ENCODE peak calls at places on chromosomes 6 and 20, in eight cellular contexts. R is ovary; A is stimulated activated CD4-positive, alpha-beta T cell treated with anti-CD3 and anti-CD28 coated beads, Interleukin-1b, Interleukin-23, amount 100 ng/mL, for 24 hours; N is ascending aorta; Z is HuH-7.5; B is activated T-helper 1 cell treated with Interleukin-2 at 50 U/mL for 16 hours; C is fibroblast of mammary gland; F is skeletal muscle cell. P is an unnamed sample.

GRCh38 chr6:14280006-14280510 is 162.5 kb downstream of the CD83 start:
- DNase-seq in R (no peak), A (no peak), N (no peak), Z (no peak), B (no peak), C (no peak), F (no peak), P (no peak)

GRCh38 chr6:153003294-153003645 is 761 bp upstream of the MTRF1L start:
- DNase-seq in R (no peak), A (no peak), N (no peak), Z (no peak), B (no peak), C (peak), F (no peak), P (no peak)

GRCh38 chr6:132513821-132514545 is 1.1 kb upstream of the STX7 start:
- DNase-seq in R (no peak), A (no peak), N (no peak), Z (no peak), B (no peak), C (no peak), F (no peak), P (no peak)

GRCh38 chr6:37624121-37624520 is 73.6 kb downstream of the MDGA1 start:
- DNase-seq in R (no peak), A (no peak), N (no peak), Z (no peak), B (no peak), C (no peak), F (no peak), P (no peak)

GRCh38 chr6:167697316-167697715 is 129.4 kb upstream of the AFDN start:
- DNase-seq in R (no peak), A (no peak), N (no peak), Z (no peak), B (no peak), C (no peak), F (no peak), P (no peak)

GRCh38 chr6:47207261-47207660 is 102.4 kb downstream of the TNFRSF21 start:
- DNase-seq in R (no peak), A (no peak), N (no peak), Z (no peak), B (no peak), C (no peak), F (no peak), P (no peak)

GRCh38 chr6:104685871-104686549 is 173.7 kb downstream of the HACE1 start:
- DNase-seq in R (no peak), A (no peak), N (no peak), Z (no peak), B (no peak), C (no peak), F (no peak), P (no peak)

GRCh38 chr6:73803562-73804221 is 107.7 kb downstream of the CD109 start:
- DNase-seq in R (no peak), A (no peak), N (no peak), Z (peak), B (no peak), C (peak), F (peak), P (no peak)

GRCh38 chr6:36740818-36741179 is 43.2 kb downstream of the RAB44 start:
- DNase-seq in R (no peak), A (no peak), N (no peak), Z (no peak), B (no peak), C (no peak), F (no peak), P (no peak)

GRCh38 chr20:57465943-57466342 is 59.0 kb downstream of the CTCFL start:
- DNase-seq in R (no peak), A (no peak), N (no peak), Z (no peak), B (no peak), C (no peak), F (no peak), P (no peak)